ENCODE peak calls at places on chromosomes 3 and 15, in seven cellular contexts. S is dorsolateral prefrontal cortex, U is body of pancreas, T is AG04449, Z is IMR-90, Y is lower lobe of right lung, O is nephron progenitor cell. N is an unnamed sample.

GRCh38 chr3:161454615-161455014 is 42.0 kb upstream of the OTOL1 start:
- DNase-seq in O (no peak), Z (no peak), T (no peak), Y (no peak), S (no peak), U (no peak), N (no peak)

GRCh38 chr3:42690191-42690590 is 4.9 kb downstream of the KLHL40 start:
- DNase-seq in Y (peak; percentile 14), O (no peak), Z (no peak), T (no peak), S (no peak), U (no peak), N (no peak)

GRCh38 chr15:60993008-60993407 is 236.1 kb downstream of the RORA start:
- DNase-seq in S (no peak), Y (no peak), U (no peak), T (peak; percentile 58), Z (peak; percentile 82), O (no peak), N (no peak)

GRCh38 chr3:111831840-111832239 is 27.2 kb upstream of the PHLDB2 start:
- DNase-seq in U (no peak), Y (no peak), Z (no peak), S (no peak), T (no peak), O (no peak), N (no peak)

GRCh38 chr3:64178419-64178818 is 46.8 kb downstream of the PRICKLE2 start:
- DNase-seq in U (no peak), Y (no peak), S (no peak), Z (no peak), O (no peak), T (no peak), N (no peak)

GRCh38 chr15:73674587-73674986 is 9.6 kb upstream of the CD276 start:
- DNase-seq in Z (no peak), O (no peak), Y (no peak), U (no peak), T (no peak), S (no peak), N (no peak)

GRCh38 chr3:168049366-168049974 is 46.3 kb downstream of the GOLIM4 start:
- DNase-seq in Z (peak; percentile 84), U (peak; percentile 44), S (no peak), Y (no peak), T (no peak), O (no peak), N (no peak)

GRCh38 chr15:67144609-67145306 is 79.4 kb downstream of the SMAD3 start:
- DNase-seq in S (no peak), Z (peak; percentile 96), T (peak; percentile 86), O (no peak), Y (no peak), U (no peak), N (no peak)

GRCh38 chr3:102195198-102195948 is 239.4 kb upstream of the ZPLD1 start:
- DNase-seq in O (no peak), U (peak; percentile 66), T (no peak), Y (peak; percentile 53), S (no peak), Z (no peak), N (no peak)

GRCh38 chr3:93843981-93844380 is 129.7 kb downstream of the PROS1 start:
- DNase-seq in Y (no peak), S (no peak), Z (peak; percentile 76), O (no peak), T (peak; percentile 50), U (no peak), N (no peak)

GRCh38 chr15:66388576-66388975 is 1.9 kb downstream of the MAP2K1 start:
- DNase-seq in S (no peak), Z (no peak), O (no peak), T (no peak), U (no peak), Y (no peak), N (no peak)

GRCh38 chr3:186746008-186746407 is 28.8 kb downstream of the KNG1 start:
- DNase-seq in Y (peak; percentile 74), T (peak; percentile 57), S (no peak), U (no peak), O (no peak), Z (peak; percentile 67), N (no peak)

GRCh38 chr15:89412906-89413411 is 78.3 kb upstream of the POLG start:
- DNase-seq in S (no peak), Z (no peak), O (no peak), U (no peak), Y (no peak), T (no peak), N (no peak)

GRCh38 chr3:173739716-173740115 is 342.2 kb downstream of the NLGN1 start:
- DNase-seq in U (no peak), Y (no peak), O (no peak), Z (peak; percentile 31), T (no peak), S (no peak), N (no peak)

GRCh38 chr15:60612400-60613048 is 133.6 kb upstream of the ICE2 start:
- DNase-seq in Y (no peak), U (no peak), S (no peak), T (no peak), O (no peak), Z (no peak), N (no peak)

GRCh38 chr15:77493324-77493907 is 72.7 kb downstream of the HMG20A start:
- DNase-seq in S (no peak), T (no peak), Y (no peak), U (no peak), Z (peak; percentile 64), O (no peak), N (peak; percentile 50)

GRCh38 chr3:43019168-43019765 is 40.2 kb downstream of the GASK1A start:
- DNase-seq in Z (no peak), S (no peak), O (no peak), U (no peak), Y (no peak), T (no peak), N (no peak)

GRCh38 chr3:25582242-25582641 is 82.5 kb downstream of the TOP2B start:
- DNase-seq in U (no peak), Y (no peak), T (peak; percentile 67), O (no peak), Z (peak; percentile 96), S (no peak), N (no peak)

GRCh38 chr15:64909546-64909945 is 2.2 kb upstream of the ANKDD1A start:
- DNase-seq in U (no peak), S (no peak), T (no peak), Z (no peak), Y (no peak), O (no peak), N (no peak)
- TF ChIP-seq CTCF in U (no peak), S (no peak), T (no peak), Z (no peak), Y (no peak), O (no peak), N (no peak)

DNA sequence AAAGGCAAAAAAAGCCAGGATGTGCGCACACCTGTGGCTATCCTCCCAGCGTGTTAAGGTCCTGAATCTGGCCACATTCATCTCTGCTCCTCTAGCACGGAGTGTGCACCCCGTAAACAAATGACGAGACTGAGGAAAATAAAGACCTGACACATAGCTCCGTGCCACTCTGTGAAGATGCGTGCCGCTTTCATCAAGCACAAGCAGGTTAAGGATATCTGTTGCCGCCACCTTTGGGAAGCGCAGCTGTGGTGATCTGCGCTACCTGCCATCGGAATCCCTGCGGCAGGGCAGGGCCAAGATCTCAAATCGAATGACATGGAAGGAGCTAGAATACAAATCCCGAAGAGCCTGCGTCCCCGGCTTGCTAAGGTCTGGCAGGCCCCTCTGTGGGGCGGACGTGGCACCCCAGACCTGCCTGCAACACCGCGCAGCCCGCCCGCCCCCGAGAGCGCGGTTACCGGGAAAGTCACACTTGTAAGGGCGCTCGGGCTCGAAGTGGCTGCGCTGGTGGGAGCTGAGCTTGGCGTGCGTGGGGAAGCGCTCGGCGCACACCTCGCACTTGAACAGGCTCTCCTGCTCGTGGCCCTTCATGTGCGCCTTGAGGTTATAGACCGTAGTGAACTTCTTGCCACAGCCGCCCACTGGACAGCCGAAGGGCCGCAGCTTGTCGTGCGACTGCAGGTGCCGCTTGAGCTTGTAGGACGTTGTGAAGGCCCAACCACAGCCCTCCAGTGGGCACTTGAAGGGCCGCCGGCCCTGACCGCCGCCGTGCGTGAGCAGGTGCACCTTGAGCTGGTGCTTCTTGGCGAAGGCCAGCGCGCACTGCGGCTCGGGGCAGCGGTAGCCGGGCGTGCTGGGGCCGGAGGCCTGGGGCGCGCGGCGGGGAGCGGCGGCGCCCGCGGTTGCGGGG is 937 bp downstream of the ZXDC start:
- DNase-seq in U (peak; percentile 61), Y (peak; percentile 81), S (no peak), Z (peak; percentile 35), O (peak; percentile 54), T (no peak), N (peak; percentile 59)
- TF ChIP-seq CTCF in U (no peak), Y (no peak), S (no peak), Z (no peak), O (no peak), T (no peak), N (no peak)

DNA sequence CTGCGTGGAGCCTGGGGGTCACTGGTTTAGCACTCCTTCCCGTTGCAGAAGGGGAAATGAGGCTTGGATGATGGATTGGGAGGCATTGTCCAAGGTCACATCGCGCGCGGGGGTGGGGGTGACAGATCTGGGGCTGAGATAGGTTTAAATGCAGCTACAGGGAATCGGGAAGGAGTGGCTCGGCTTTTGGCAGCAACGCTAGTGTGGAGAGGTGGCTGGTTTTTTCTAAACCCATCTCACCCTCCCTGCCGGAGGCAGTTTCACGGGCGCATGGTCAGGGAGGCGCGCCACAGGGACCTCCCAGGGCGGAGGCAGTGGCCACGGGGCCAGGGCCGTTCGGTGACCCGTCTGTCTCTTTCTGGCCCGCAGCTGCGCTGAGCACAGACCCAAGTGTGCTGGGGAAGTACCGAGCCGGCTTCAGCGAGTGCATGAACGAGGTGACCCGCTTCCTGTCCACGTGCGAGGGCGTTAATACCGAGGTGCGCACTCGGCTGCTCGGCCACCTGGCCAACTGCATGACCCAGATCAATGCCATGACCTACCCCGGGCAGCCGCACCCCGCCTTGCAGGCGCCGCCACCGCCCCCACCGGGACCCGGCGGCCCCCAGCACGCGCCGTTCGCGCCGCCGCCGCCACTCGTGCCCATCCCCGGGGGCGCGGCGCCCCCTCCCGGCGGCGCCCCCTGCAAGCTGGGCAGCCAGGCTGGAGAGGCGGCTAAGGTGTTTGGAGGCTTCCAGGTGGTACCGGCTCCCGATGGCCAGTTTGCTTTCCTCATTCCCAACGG is 1.6 kb downstream of the HES1 start:
- DNase-seq in U (peak; percentile 83), Z (peak; percentile 68), S (no peak), Y (peak; percentile 86), T (no peak), O (peak; percentile 66), N (peak; percentile 79)
- TF ChIP-seq CTCF in U (peak; percentile 79), Z (peak; percentile 45), S (peak; percentile 43), Y (peak; percentile 28), T (peak; percentile 53), O (no peak), N (peak; percentile 68)

GRCh38 chr15:29820802-29821160 is 1.5 kb downstream of the TJP1 start:
- DNase-seq in O (no peak), T (no peak), S (no peak), Z (peak; percentile 15), U (no peak), Y (no peak), N (no peak)

GRCh38 chr15:29819979-29820801 is 2.1 kb downstream of the TJP1 start:
- DNase-seq in T (no peak), O (no peak), S (no peak), Y (no peak), Z (peak; percentile 28), U (no peak), N (no peak)

GRCh38 chr15:29822100-29822684 is at the start of gene TJP1:
- DNase-seq in U (peak; percentile 90), Z (peak; percentile 74), O (peak; percentile 88), T (no peak), Y (peak; percentile 82), S (no peak), N (no peak)

GRCh38 chr15:29822685-29823459 is 604 bp upstream of the TJP1 start:
- DNase-seq in T (peak; percentile 36), O (peak; percentile 64), S (peak; percentile 64), U (peak; percentile 78), Y (peak; percentile 82), Z (peak; percentile 83), N (no peak)

GRCh38 chr15:29821416-29822099 is 710 bp downstream of the TJP1 start:
- DNase-seq in Y (peak; percentile 83), O (peak; percentile 75), S (peak; percentile 56), Z (peak; percentile 85), T (peak; percentile 31), U (peak; percentile 92), N (peak; percentile 34)
- TF ChIP-seq CTCF in Y (peak; percentile 31), O (no peak), S (no peak), Z (peak; percentile 41), T (peak; percentile 59), U (peak; percentile 42), N (no peak)

N was measured in GM10248.